ENCODE peak calls at places on chromosomes 7 and 10, in four cellular contexts. One of them, this sample, is unnamed.

GRCh38 chr10:23200997-23201652 is 9.0 kb downstream of the PTF1A start:
- DNase-seq in A549: no peak
- DNase-seq in IMR-90: no peak
- DNase-seq in GM12878: no peak
- DNase-seq in this sample: no peak

GRCh38 chr10:100507357-100507732 is 12.3 kb downstream of the SEC31B start:
- DNase-seq in A549: no peak
- DNase-seq in IMR-90: no peak
- DNase-seq in GM12878: no peak
- DNase-seq in this sample: no peak

GRCh38 chr7:119903090-119903489 is 369.9 kb upstream of the KCND2 start:
- DNase-seq in A549: no peak
- DNase-seq in IMR-90: no peak
- DNase-seq in GM12878: no peak
- DNase-seq in this sample: no peak

GRCh38 chr7:20310963-20311742 is 19.5 kb upstream of the ITGB8 start:
- DNase-seq in A549: peak; percentile 52
- DNase-seq in IMR-90: peak; percentile 67
- DNase-seq in GM12878: peak; percentile 61
- DNase-seq in this sample: no peak

GRCh38 chr7:17619194-17619818 is 320.9 kb downstream of the AHR start:
- DNase-seq in A549: no peak
- DNase-seq in IMR-90: no peak
- DNase-seq in GM12878: no peak
- DNase-seq in this sample: no peak

GRCh38 chr7:19772858-19773337 is 519 bp downstream of the TMEM196 start:
- DNase-seq in A549: peak; percentile 30
- DNase-seq in IMR-90: peak; percentile 5
- DNase-seq in GM12878: no peak
- DNase-seq in this sample: no peak

GRCh38 chr7:101124376-101125056 is 2.4 kb upstream of the SERPINE1 start:
- DNase-seq in A549: peak; percentile 86
- DNase-seq in IMR-90: peak; percentile 88
- DNase-seq in GM12878: no peak
- DNase-seq in this sample: no peak

GRCh38 chr7:101804642-101805401 is 12.6 kb upstream of the CUX1 start:
- DNase-seq in A549: peak; percentile 29
- DNase-seq in IMR-90: no peak
- DNase-seq in GM12878: no peak
- DNase-seq in this sample: peak; percentile 63

GRCh38 chr10:63071145-63071544 is 62.0 kb upstream of the NRBF2 start:
- DNase-seq in A549: no peak
- DNase-seq in IMR-90: no peak
- DNase-seq in GM12878: no peak
- DNase-seq in this sample: no peak

GRCh38 chr10:49605177-49605938 is 4.8 kb upstream of the SLC18A3 start:
- DNase-seq in A549: no peak
- DNase-seq in IMR-90: no peak
- DNase-seq in GM12878: no peak
- DNase-seq in this sample: no peak

GRCh38 chr10:31929260-31929985 is 792 bp upstream of the ARHGAP12 start:
- DNase-seq in A549: peak; percentile 64
- DNase-seq in IMR-90: no peak
- DNase-seq in GM12878: no peak
- DNase-seq in this sample: peak; percentile 54

GRCh38 chr7:108972009-108972408 is 402.3 kb downstream of the DNAJB9 start:
- DNase-seq in A549: no peak
- DNase-seq in IMR-90: no peak
- DNase-seq in GM12878: no peak
- DNase-seq in this sample: no peak

GRCh38 chr7:84144480-84144879 is 50.1 kb downstream of the SEMA3A start:
- DNase-seq in A549: peak; percentile 45
- DNase-seq in IMR-90: peak; percentile 28
- DNase-seq in GM12878: no peak
- DNase-seq in this sample: no peak

GRCh38 chr7:2843711-2844152 is 376 bp downstream of the GNA12 start:
- DNase-seq in A549: peak; percentile 31
- DNase-seq in IMR-90: peak; percentile 34
- DNase-seq in GM12878: no peak
- DNase-seq in this sample: peak; percentile 43

GRCh38 chr7:135743907-135744789 is 4.5 kb downstream of the FAM180A start:
- DNase-seq in A549: no peak
- DNase-seq in IMR-90: peak; percentile 75
- DNase-seq in GM12878: no peak
- DNase-seq in this sample: no peak

GRCh38 chr7:116836080-116836479 is 26.3 kb upstream of the CAPZA2 start:
- DNase-seq in A549: no peak
- DNase-seq in IMR-90: no peak
- DNase-seq in GM12878: no peak
- DNase-seq in this sample: no peak

DNA sequence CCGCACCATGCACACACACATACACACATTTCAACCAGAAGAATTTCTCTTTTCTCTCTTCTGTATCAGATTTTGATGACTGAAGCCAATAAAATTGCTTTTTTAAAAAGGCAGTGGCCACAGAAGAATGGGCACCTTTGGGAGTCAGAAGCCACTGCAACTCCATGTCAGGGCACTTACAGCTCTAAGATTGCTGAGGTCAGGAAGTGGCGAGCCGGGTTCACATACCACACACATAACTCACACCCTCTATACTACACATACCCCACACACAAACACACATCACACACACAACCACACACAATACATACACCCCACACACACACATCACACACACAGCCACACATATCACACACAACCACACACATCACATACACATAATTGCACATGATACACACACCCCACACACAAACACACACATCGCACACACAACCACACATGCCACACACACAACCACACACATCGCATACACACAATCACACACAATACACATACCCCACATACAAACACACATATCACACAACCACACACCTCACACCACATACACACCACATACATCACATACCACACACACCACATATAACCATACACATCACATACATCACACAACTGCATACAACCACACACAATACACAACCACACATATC is 31.2 kb downstream of the GPRIN2 start:
- DNase-seq in A549: peak; percentile 96
- DNase-seq in IMR-90: peak; percentile 89
- DNase-seq in GM12878: no peak
- DNase-seq in this sample: no peak
- TF ChIP-seq CEBPB in A549: no peak
- TF ChIP-seq CEBPB in IMR-90: no peak
- TF ChIP-seq CEBPB in GM12878: no peak
- TF ChIP-seq CEBPB in this sample: no peak

GRCh38 chr7:66344166-66344565 is 139.0 kb downstream of the TPST1 start:
- DNase-seq in A549: no peak
- DNase-seq in IMR-90: peak; percentile 71
- DNase-seq in GM12878: no peak
- DNase-seq in this sample: no peak
- TF ChIP-seq ELK1 in A549: no peak
- TF ChIP-seq ELK1 in IMR-90: no peak
- TF ChIP-seq ELK1 in GM12878: no peak
- TF ChIP-seq ELK1 in this sample: no peak

GRCh38 chr10:124153601-124153930 is 60.2 kb upstream of the CHST15 start:
- DNase-seq in A549: no peak
- DNase-seq in IMR-90: no peak
- DNase-seq in GM12878: peak; percentile 16
- DNase-seq in this sample: no peak

GRCh38 chr10:124152781-124153600 is 59.6 kb upstream of the CHST15 start:
- DNase-seq in A549: peak; percentile 89
- DNase-seq in IMR-90: peak; percentile 63
- DNase-seq in GM12878: peak; percentile 65
- DNase-seq in this sample: no peak

GRCh38 chr10:124151466-124152095 is 58.2 kb upstream of the CHST15 start:
- DNase-seq in A549: no peak
- DNase-seq in IMR-90: no peak
- DNase-seq in GM12878: no peak
- DNase-seq in this sample: no peak

GRCh38 chr10:124150807-124151417 is 57.5 kb upstream of the CHST15 start:
- DNase-seq in A549: no peak
- DNase-seq in IMR-90: no peak
- DNase-seq in GM12878: no peak
- DNase-seq in this sample: no peak

DNA sequence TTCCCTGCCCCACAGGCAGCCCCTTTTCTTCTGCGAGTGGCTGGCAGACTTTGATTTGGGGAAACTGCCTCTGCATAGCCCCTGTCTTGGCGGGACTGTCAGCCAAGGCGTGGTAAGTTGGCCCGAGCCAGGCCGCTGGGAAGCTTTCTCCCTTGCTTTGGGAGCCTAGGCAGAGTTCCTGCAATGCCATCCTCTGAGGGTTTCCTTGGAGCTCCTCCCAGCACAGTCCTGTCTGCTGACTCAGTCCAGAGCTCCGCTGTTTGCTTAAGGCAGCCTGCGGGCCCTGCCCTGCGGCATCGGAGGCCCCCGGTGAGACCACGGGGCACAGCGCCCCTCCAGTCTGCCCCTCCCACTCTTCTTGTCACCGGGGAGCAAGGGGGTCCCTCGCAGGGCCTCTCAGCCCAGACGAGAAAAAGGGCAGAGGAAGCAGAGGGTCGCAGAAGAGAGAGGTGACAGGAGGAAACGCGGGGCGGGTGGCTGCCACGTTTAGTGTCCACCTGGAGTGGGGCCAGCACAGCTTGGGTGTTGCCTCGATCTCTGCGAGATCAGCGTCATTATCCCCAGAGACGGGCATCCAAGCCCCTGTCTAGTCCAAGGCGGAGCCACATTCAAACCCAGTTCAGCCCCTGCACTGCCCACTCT is 58.9 kb upstream of the CHST15 start:
- DNase-seq in A549: peak; percentile 81
- DNase-seq in IMR-90: peak; percentile 19
- DNase-seq in GM12878: no peak
- DNase-seq in this sample: no peak
- TF ChIP-seq CEBPB in A549: no peak
- TF ChIP-seq CEBPB in IMR-90: no peak
- TF ChIP-seq CEBPB in GM12878: no peak
- TF ChIP-seq CEBPB in this sample: no peak

DNA sequence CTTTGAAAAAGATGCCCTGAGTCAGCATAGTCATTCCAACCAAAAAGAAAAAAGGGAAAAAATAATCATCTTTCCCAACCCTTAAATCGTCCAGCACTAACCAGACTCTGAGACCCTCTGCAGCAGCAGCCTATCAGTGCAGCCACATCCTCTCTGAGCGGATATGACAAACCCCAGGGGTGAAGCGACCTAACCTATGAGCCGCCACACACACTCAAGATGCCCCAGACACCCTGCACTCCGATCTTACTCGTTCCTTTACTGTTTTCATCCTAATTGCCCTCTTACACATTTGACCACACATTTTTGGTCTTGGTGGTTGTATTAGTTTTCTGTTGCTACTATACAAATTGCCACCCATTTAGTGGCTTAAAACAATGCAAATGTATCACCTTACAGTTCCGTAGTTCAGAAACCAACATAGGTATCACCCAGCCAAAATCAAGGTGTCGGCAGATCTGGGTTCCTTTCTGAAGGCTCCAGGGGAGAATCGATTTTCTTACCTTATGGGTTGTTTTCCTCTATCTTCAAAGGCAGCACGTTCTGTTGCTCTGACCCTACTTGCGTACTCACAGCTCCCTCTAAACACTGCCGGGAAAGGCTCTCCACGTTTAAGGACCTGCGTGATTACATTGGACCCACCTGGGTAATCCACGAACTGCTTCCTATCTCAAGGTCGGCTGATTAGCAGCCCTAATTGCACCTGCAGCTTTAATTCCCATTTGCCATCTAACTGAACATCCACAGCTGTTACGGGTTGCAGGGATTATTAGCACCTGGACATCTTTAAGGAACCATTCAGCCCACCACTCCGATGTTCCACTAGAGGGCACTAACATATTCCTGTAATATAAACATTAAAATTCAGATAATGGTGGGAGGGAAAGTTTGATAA is 37.3 kb upstream of the PRSS1 start:
- DNase-seq in A549: peak; percentile 27
- DNase-seq in IMR-90: peak; percentile 19
- DNase-seq in GM12878: no peak
- DNase-seq in this sample: peak; percentile 41
- TF ChIP-seq ELK1 in A549: no peak
- TF ChIP-seq ELK1 in IMR-90: no peak
- TF ChIP-seq ELK1 in GM12878: no peak
- TF ChIP-seq ELK1 in this sample: no peak

DNA sequence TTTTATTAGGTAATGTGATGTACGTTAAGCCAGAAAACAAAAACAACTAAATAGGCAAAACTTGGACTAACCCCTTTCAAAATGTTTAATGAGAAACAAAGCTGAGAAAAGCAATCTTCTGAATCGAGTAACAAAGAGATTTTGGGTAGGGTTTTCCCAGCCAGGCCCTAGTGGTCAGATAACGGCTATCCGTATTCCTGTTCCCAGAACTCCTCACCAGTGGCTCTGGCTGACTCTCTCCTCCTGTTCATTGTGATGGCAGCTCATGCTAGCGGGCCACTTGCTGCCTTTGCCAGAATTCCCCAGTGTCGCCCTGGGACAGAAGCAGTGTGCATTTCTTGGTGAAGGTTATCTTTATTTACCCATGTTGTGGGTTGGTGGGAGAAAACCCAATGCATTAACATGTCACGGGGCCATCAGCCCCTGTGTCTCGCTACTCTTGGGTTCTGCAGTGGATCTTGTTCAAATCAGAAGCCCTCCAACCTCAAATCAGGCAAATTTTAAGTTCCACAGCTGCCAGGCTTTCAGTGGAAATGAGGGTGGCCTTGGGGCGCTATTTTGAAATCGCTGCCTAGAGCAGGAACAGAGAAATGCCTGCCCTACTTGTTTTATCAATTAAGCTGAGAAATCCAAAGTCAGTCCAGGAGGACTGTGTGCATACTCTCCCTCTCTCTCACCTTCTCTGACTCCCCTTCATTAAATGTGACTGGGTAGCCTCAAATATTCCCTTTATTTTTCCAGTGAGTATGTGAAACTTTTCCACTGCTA is 164.5 kb upstream of the NPVF start:
- DNase-seq in A549: no peak
- DNase-seq in IMR-90: no peak
- DNase-seq in GM12878: no peak
- DNase-seq in this sample: no peak
- TF ChIP-seq CEBPB in A549: no peak
- TF ChIP-seq CEBPB in IMR-90: no peak
- TF ChIP-seq CEBPB in GM12878: no peak
- TF ChIP-seq CEBPB in this sample: no peak

This sample was measured in K562.